ENCODE peak calls at places on chromosomes 6 and 20, in four cellular contexts. K, Z, Y and L are unnamed samples.

GRCh38 chr20:50259705-50260479 is 69.3 kb downstream of the CEBPB start:
- DNase-seq in K (no peak), Z (no peak), Y (peak), L (no peak)

GRCh38 chr6:1524040-1524480 is 85.7 kb upstream of the FOXC1 start:
- DNase-seq in K (peak), Z (peak), Y (peak), L (no peak)

GRCh38 chr6:139181236-139181635 is 46.4 kb downstream of the HECA start:
- DNase-seq in K (no peak), Z (no peak), Y (no peak), L (no peak)

GRCh38 chr20:53660078-53660909 is 66.7 kb upstream of the ZNF217 start:
- DNase-seq in K (no peak), Z (no peak), Y (no peak), L (no peak)

GRCh38 chr6:80622641-80623040 is 516.2 kb downstream of the BCKDHB start:
- DNase-seq in K (no peak), Z (no peak), Y (no peak), L (no peak)

GRCh38 chr6:63597142-63598000 is 25.1 kb downstream of the LOC128125822 start:
- DNase-seq in K (no peak), Z (no peak), Y (no peak), L (no peak)

GRCh38 chr6:114171473-114171872 is 171.3 kb downstream of the HS3ST5 start:
- DNase-seq in K (no peak), Z (no peak), Y (no peak), L (no peak)

GRCh38 chr20:32449890-32450401 is 91.8 kb downstream of the ASXL1 start:
- DNase-seq in K (no peak), Z (peak), Y (no peak), L (no peak)

GRCh38 chr6:73722318-73723060 is 26.5 kb downstream of the CD109 start:
- DNase-seq in K (no peak), Z (no peak), Y (no peak), L (no peak)

GRCh38 chr20:25296094-25297093 is 48.5 kb downstream of the PYGB start:
- DNase-seq in K (no peak), Z (no peak), Y (peak), L (no peak)

GRCh38 chr20:49797292-49797628 is 15.4 kb upstream of the SLC9A8 start:
- DNase-seq in K (no peak), Z (no peak), Y (no peak), L (no peak)

GRCh38 chr6:28486533-28486932 is 29.1 kb downstream of the GPX6 start:
- DNase-seq in K (no peak), Z (no peak), Y (no peak), L (no peak)

GRCh38 chr20:45880988-45881788 is at the start of gene ZSWIM1:
- DNase-seq in K (peak), Z (peak), Y (peak), L (peak)
- TF ChIP-seq REST in K (no peak), Z (no peak), Y (peak), L (peak)

DNA sequence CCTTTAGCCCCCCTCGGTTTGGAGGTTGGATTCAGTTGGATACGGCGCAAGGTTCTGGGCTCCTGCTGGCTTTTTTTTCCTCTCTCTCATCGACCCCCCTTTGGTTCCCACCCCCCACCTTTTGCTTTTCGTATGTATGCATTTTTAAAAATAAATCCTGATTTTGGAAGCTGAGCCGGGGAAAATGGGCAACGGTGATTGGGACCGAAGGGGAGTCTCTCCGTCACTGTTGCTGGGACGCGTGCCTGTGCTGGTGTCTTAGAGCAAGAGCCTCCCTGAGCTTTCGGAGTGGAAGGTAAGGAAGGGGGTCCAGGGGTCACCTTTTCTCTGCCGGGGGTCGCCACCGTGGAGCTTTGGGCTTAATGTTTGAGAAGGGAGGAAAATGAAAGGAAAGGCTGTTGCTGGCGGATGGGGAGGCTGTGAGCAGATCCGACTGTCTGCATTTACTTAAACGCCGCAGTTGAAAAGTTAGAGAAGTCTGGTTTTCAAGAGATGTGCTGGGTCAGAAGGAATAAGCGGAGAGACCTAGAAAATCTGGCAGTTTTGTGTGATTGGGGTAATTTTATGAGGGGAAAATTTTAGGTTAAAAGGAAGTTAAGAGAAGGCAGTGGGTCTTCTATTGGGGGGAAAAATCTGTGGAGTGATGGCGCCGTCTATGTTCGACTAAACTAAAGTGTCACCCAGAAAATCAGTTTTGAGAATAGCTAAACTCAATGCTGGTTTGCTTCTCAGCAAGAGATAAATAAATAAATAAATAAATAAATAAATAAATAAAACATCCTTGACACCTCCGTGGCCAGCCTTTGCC is 828 bp downstream of the ADGRB3 start:
- DNase-seq in K (no peak), Z (peak), Y (peak), L (no peak)
- TF ChIP-seq REST in K (no peak), Z (no peak), Y (no peak), L (no peak)

GRCh38 chr6:44355640-44356039 is 13.2 kb downstream of the SPATS1 start:
- DNase-seq in K (no peak), Z (no peak), Y (no peak), L (no peak)
- TF ChIP-seq REST in K (no peak), Z (no peak), Y (no peak), L (no peak)

GRCh38 chr6:48714286-48715049 is 603.5 kb upstream of the PTCHD4 start:
- DNase-seq in K (no peak), Z (no peak), Y (no peak), L (no peak)
- TF ChIP-seq REST in K (no peak), Z (no peak), Y (no peak), L (no peak)

GRCh38 chr6:166587631-166588413 is 1.3 kb upstream of the RAMACL start:
- DNase-seq in K (no peak), Z (no peak), Y (no peak), L (no peak)
- TF ChIP-seq REST in K (no peak), Z (peak), Y (no peak), L (no peak)

GRCh38 chr6:169920359-169921020 is 169.1 kb downstream of the ERMARD start:
- DNase-seq in K (no peak), Z (no peak), Y (no peak), L (no peak)
- TF ChIP-seq REST in K (no peak), Z (no peak), Y (no peak), L (no peak)

GRCh38 chr6:99490608-99491007 is 24.6 kb downstream of the USP45 start:
- DNase-seq in K (no peak), Z (no peak), Y (no peak), L (no peak)

GRCh38 chr6:99491159-99491558 is 24.1 kb downstream of the USP45 start:
- DNase-seq in K (no peak), Z (no peak), Y (no peak), L (no peak)

GRCh38 chr6:99495466-99495865 is 19.8 kb downstream of the USP45 start:
- DNase-seq in K (no peak), Z (no peak), Y (no peak), L (no peak)

GRCh38 chr6:99492137-99492536 is 23.1 kb downstream of the USP45 start:
- DNase-seq in K (no peak), Z (no peak), Y (no peak), L (no peak)
- TF ChIP-seq REST in K (no peak), Z (peak), Y (no peak), L (no peak)